ENCODE peak calls at places on chromosomes 13 and 19, in eight cellular contexts. One of them, this sample, is unnamed. For H3K4me1, the result is how much of the 10 kb centered on the place peaks cover.

GRCh38 chr19:6032827-6033226 is 54.9 kb upstream of the RANBP3 start:
- DNase-seq in SJSA1: peak
- DNase-seq in mammary epithelial cell: no peak
- DNase-seq in mucosa of descending colon: no peak
- DNase-seq in effector memory CD4-positive, alpha-beta T cell: no peak
- DNase-seq in GM23338: no peak
- DNase-seq in ovary: no peak
- DNase-seq in tibial nerve: no peak
- DNase-seq in this sample: no peak

GRCh38 chr19:10116085-10116865 is 3.4 kb downstream of the EIF3G start:
- DNase-seq in tibial nerve: no peak
- DNase-seq in effector memory CD4-positive, alpha-beta T cell: no peak
- DNase-seq in GM23338: no peak
- DNase-seq in mucosa of descending colon: no peak
- DNase-seq in mammary epithelial cell: no peak
- DNase-seq in ovary: no peak
- DNase-seq in SJSA1: no peak
- DNase-seq in this sample: peak

GRCh38 chr13:33169273-33169980 is 116.1 kb downstream of the STARD13 start:
- DNase-seq in effector memory CD4-positive, alpha-beta T cell: no peak
- DNase-seq in mucosa of descending colon: no peak
- DNase-seq in mammary epithelial cell: peak
- DNase-seq in tibial nerve: no peak
- DNase-seq in SJSA1: no peak
- DNase-seq in GM23338: no peak
- DNase-seq in ovary: no peak
- DNase-seq in this sample: peak

GRCh38 chr19:53947624-53948023 is 15.1 kb upstream of the CACNG8 start:
- DNase-seq in GM23338: peak
- DNase-seq in ovary: no peak
- DNase-seq in mammary epithelial cell: no peak
- DNase-seq in mucosa of descending colon: no peak
- DNase-seq in tibial nerve: no peak
- DNase-seq in effector memory CD4-positive, alpha-beta T cell: no peak
- DNase-seq in SJSA1: no peak
- DNase-seq in this sample: no peak

GRCh38 chr13:113937497-113938140 is 36.3 kb downstream of the C13orf46 start:
- DNase-seq in mammary epithelial cell: no peak
- DNase-seq in mucosa of descending colon: peak
- DNase-seq in effector memory CD4-positive, alpha-beta T cell: no peak
- DNase-seq in ovary: no peak
- DNase-seq in GM23338: no peak
- DNase-seq in SJSA1: no peak
- DNase-seq in tibial nerve: no peak
- DNase-seq in this sample: peak

GRCh38 chr19:15836345-15836594 is 20.8 kb upstream of the OR10H1 start:
- DNase-seq in SJSA1: no peak
- DNase-seq in mucosa of descending colon: no peak
- DNase-seq in ovary: no peak
- DNase-seq in GM23338: no peak
- DNase-seq in effector memory CD4-positive, alpha-beta T cell: no peak
- DNase-seq in mammary epithelial cell: no peak
- DNase-seq in tibial nerve: peak
- DNase-seq in this sample: peak

GRCh38 chr19:5407356-5407755 is 47.9 kb upstream of the ZNRF4 start:
- DNase-seq in tibial nerve: no peak
- DNase-seq in ovary: no peak
- DNase-seq in mammary epithelial cell: peak
- DNase-seq in SJSA1: no peak
- DNase-seq in GM23338: peak
- DNase-seq in mucosa of descending colon: no peak
- DNase-seq in effector memory CD4-positive, alpha-beta T cell: no peak
- DNase-seq in this sample: no peak

GRCh38 chr13:48125794-48126228 is 30.9 kb upstream of the MED4 start:
- DNase-seq in effector memory CD4-positive, alpha-beta T cell: no peak
- DNase-seq in SJSA1: no peak
- DNase-seq in GM23338: no peak
- DNase-seq in mammary epithelial cell: no peak
- DNase-seq in ovary: peak
- DNase-seq in mucosa of descending colon: no peak
- DNase-seq in tibial nerve: peak
- DNase-seq in this sample: peak

GRCh38 chr13:46303743-46304385 is 83.2 kb downstream of the RUBCNL start:
- DNase-seq in tibial nerve: no peak
- DNase-seq in ovary: no peak
- DNase-seq in mammary epithelial cell: no peak
- DNase-seq in effector memory CD4-positive, alpha-beta T cell: no peak
- DNase-seq in mucosa of descending colon: no peak
- DNase-seq in SJSA1: no peak
- DNase-seq in GM23338: no peak
- DNase-seq in this sample: no peak

GRCh38 chr13:48950507-48950886 is 25.2 kb upstream of the FNDC3A start:
- DNase-seq in ovary: no peak
- DNase-seq in GM23338: no peak
- DNase-seq in mucosa of descending colon: no peak
- DNase-seq in effector memory CD4-positive, alpha-beta T cell: no peak
- DNase-seq in SJSA1: no peak
- DNase-seq in mammary epithelial cell: peak
- DNase-seq in tibial nerve: no peak
- DNase-seq in this sample: no peak

GRCh38 chr19:33520844-33521479 is 629 bp downstream of the PEPD start:
- DNase-seq in mucosa of descending colon: peak
- DNase-seq in GM23338: peak
- DNase-seq in mammary epithelial cell: no peak
- DNase-seq in tibial nerve: no peak
- DNase-seq in SJSA1: no peak
- DNase-seq in ovary: no peak
- DNase-seq in effector memory CD4-positive, alpha-beta T cell: no peak
- DNase-seq in this sample: no peak

GRCh38 chr13:113533441-113533840 is 42.9 kb upstream of the DCUN1D2 start:
- DNase-seq in tibial nerve: no peak
- DNase-seq in GM23338: no peak
- DNase-seq in ovary: no peak
- DNase-seq in mammary epithelial cell: no peak
- DNase-seq in effector memory CD4-positive, alpha-beta T cell: no peak
- DNase-seq in mucosa of descending colon: no peak
- DNase-seq in SJSA1: peak
- DNase-seq in this sample: no peak

GRCh38 chr19:11422163-11423068 is 3.3 kb upstream of the RGL3 start:
- DNase-seq in ovary: peak
- DNase-seq in effector memory CD4-positive, alpha-beta T cell: peak
- DNase-seq in mucosa of descending colon: peak
- DNase-seq in mammary epithelial cell: peak
- DNase-seq in GM23338: peak
- DNase-seq in tibial nerve: peak
- DNase-seq in SJSA1: no peak
- DNase-seq in this sample: peak

GRCh38 chr13:32116210-32116609 is 84.6 kb downstream of the FRY start:
- DNase-seq in mucosa of descending colon: no peak
- DNase-seq in ovary: no peak
- DNase-seq in GM23338: no peak
- DNase-seq in SJSA1: no peak
- DNase-seq in effector memory CD4-positive, alpha-beta T cell: no peak
- DNase-seq in mammary epithelial cell: no peak
- DNase-seq in tibial nerve: no peak
- DNase-seq in this sample: no peak

GRCh38 chr19:49677232-49677881 is at the start of gene PRMT1:
- DNase-seq in effector memory CD4-positive, alpha-beta T cell: peak
- DNase-seq in mucosa of descending colon: peak
- DNase-seq in mammary epithelial cell: no peak
- DNase-seq in ovary: peak
- DNase-seq in tibial nerve: no peak
- DNase-seq in SJSA1: peak
- DNase-seq in GM23338: peak
- DNase-seq in this sample: peak

GRCh38 chr13:90302113-90302512 is 1045.4 kb upstream of the MIR17HG start:
- DNase-seq in ovary: no peak
- DNase-seq in mucosa of descending colon: no peak
- DNase-seq in GM23338: no peak
- DNase-seq in tibial nerve: no peak
- DNase-seq in effector memory CD4-positive, alpha-beta T cell: no peak
- DNase-seq in mammary epithelial cell: peak
- DNase-seq in SJSA1: no peak
- DNase-seq in this sample: no peak

GRCh38 chr13:97307096-97307495 is 85.0 kb downstream of the MBNL2 start:
- DNase-seq in tibial nerve: no peak
- DNase-seq in ovary: no peak
- DNase-seq in mammary epithelial cell: no peak
- DNase-seq in GM23338: no peak
- DNase-seq in mucosa of descending colon: no peak
- DNase-seq in effector memory CD4-positive, alpha-beta T cell: no peak
- DNase-seq in SJSA1: no peak
- DNase-seq in this sample: no peak

GRCh38 chr13:97307882-97308624 is 85.9 kb downstream of the MBNL2 start:
- DNase-seq in mucosa of descending colon: no peak
- DNase-seq in SJSA1: peak
- DNase-seq in mammary epithelial cell: peak
- DNase-seq in GM23338: peak
- DNase-seq in effector memory CD4-positive, alpha-beta T cell: no peak
- DNase-seq in tibial nerve: no peak
- DNase-seq in ovary: no peak
- DNase-seq in this sample: peak

GRCh38 chr13:97306646-97307045 is 84.5 kb downstream of the MBNL2 start:
- DNase-seq in tibial nerve: no peak
- DNase-seq in effector memory CD4-positive, alpha-beta T cell: no peak
- DNase-seq in mammary epithelial cell: no peak
- DNase-seq in mucosa of descending colon: no peak
- DNase-seq in SJSA1: no peak
- DNase-seq in ovary: no peak
- DNase-seq in GM23338: no peak
- DNase-seq in this sample: no peak

GRCh38 chr13:97307544-97307881 is 85.4 kb downstream of the MBNL2 start:
- DNase-seq in SJSA1: no peak
- DNase-seq in ovary: no peak
- DNase-seq in mucosa of descending colon: no peak
- DNase-seq in tibial nerve: no peak
- DNase-seq in mammary epithelial cell: no peak
- DNase-seq in effector memory CD4-positive, alpha-beta T cell: no peak
- DNase-seq in GM23338: no peak
- DNase-seq in this sample: no peak

DNA sequence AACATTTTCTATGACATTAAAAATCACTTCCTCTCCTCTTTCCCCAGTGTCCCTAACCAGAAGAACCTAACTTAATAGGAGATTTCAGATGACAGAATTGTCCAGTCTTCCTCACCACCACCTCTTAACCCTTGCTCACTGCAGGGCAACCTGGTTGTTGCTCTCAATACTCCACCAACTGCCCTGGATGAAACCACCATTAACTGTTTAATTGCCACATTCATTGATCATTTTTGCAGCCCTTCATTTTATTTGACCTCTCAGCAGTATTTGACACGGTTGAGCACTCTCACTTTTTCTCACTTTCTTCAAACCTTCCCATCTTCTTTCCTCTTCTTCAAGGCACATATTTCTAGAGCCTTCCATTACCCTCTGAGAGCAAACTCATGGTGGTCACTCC is 84.0 kb downstream of the MBNL2 start:
- DNase-seq in mammary epithelial cell: no peak
- DNase-seq in effector memory CD4-positive, alpha-beta T cell: no peak
- DNase-seq in SJSA1: no peak
- DNase-seq in tibial nerve: no peak
- DNase-seq in mucosa of descending colon: no peak
- DNase-seq in GM23338: no peak
- DNase-seq in ovary: no peak
- DNase-seq in this sample: no peak
- H3K4me1 ChIP-seq in mammary epithelial cell: half or more
- H3K4me1 ChIP-seq in effector memory CD4-positive, alpha-beta T cell: under half
- H3K4me1 ChIP-seq in SJSA1: under half
- H3K4me1 ChIP-seq in tibial nerve: under half
- H3K4me1 ChIP-seq in mucosa of descending colon: under half
- H3K4me1 ChIP-seq in GM23338: under half
- H3K4me1 ChIP-seq in ovary: under half
- H3K4me1 ChIP-seq in this sample: under half

GRCh38 chr19:50798943-50799851 is 9.0 kb downstream of the ACP4 start:
- DNase-seq in ovary: no peak
- DNase-seq in mucosa of descending colon: no peak
- DNase-seq in effector memory CD4-positive, alpha-beta T cell: no peak
- DNase-seq in SJSA1: no peak
- DNase-seq in mammary epithelial cell: no peak
- DNase-seq in tibial nerve: no peak
- DNase-seq in GM23338: no peak
- DNase-seq in this sample: peak
- H3K4me1 ChIP-seq in ovary: under half
- H3K4me1 ChIP-seq in mucosa of descending colon: under half
- H3K4me1 ChIP-seq in effector memory CD4-positive, alpha-beta T cell: under half
- H3K4me1 ChIP-seq in SJSA1: under half
- H3K4me1 ChIP-seq in mammary epithelial cell: under half
- H3K4me1 ChIP-seq in tibial nerve: under half
- H3K4me1 ChIP-seq in GM23338: under half
- H3K4me1 ChIP-seq in this sample: under half

DNA sequence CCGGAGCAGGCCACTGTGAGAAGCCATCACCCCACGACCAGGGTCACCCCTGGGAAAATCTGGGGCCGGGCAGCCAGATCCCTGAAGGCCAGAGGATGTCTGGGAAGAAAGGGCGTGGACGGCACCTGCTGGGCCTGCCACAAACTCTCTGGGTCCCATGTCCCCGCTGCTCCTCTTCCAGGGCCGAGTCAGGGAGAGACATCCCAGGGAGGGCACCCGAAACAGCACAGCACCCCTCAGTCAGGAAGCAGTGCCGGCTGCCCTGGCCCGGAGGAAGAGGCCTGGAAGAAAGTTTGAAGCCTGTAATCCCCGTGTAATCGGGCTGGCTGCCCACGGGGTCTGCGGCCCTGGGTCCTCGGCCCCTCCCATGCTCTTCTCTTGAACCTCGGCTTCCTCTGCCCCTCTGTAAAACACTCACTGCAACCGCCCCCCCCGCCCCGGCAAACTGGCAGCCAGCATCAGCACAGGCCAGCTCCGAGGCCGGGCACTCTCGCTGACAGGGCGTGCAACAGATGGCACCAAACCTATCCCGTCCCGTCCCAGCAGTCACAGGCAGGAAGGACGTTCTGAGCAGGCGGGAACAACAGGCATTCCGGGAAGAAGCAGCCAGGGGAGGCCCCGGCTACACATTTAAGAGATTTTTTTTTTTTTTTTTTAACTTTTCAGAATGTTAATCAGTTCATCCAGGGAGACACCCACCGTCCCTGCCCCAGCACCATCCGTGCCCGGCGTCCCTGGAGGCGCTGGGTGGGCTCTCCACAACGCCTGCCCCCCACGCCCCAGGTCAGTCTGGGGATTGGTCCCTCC is 1.5 kb downstream of the SBNO2 start:
- DNase-seq in effector memory CD4-positive, alpha-beta T cell: no peak
- DNase-seq in mucosa of descending colon: peak
- DNase-seq in mammary epithelial cell: peak
- DNase-seq in tibial nerve: peak
- DNase-seq in SJSA1: peak
- DNase-seq in ovary: peak
- DNase-seq in GM23338: no peak
- DNase-seq in this sample: peak
- H3K4me1 ChIP-seq in effector memory CD4-positive, alpha-beta T cell: under half
- H3K4me1 ChIP-seq in mucosa of descending colon: under half
- H3K4me1 ChIP-seq in mammary epithelial cell: half or more
- H3K4me1 ChIP-seq in tibial nerve: under half
- H3K4me1 ChIP-seq in SJSA1: half or more
- H3K4me1 ChIP-seq in ovary: under half
- H3K4me1 ChIP-seq in GM23338: under half
- H3K4me1 ChIP-seq in this sample: under half

DNA sequence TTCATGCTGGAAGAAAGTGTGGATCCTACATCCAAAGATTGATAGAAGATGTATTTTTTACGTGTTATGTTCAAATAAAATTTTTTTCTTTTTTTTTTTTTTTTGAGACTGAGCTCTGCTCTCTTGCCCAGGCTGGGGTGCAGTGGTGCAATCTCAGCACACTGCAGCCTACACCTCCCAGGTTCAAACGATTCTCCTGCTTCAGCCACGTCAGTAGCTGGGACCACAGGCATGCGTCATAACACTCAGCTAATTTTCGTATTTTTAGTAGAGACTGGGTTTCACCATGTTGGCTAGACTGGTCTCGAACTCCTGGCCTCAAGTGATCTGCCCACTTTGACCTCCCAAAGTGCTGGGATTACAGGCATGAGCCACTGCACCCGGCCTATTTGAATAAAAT is 65.7 kb downstream of the KLF12 start:
- DNase-seq in ovary: no peak
- DNase-seq in tibial nerve: no peak
- DNase-seq in mucosa of descending colon: no peak
- DNase-seq in mammary epithelial cell: no peak
- DNase-seq in SJSA1: no peak
- DNase-seq in effector memory CD4-positive, alpha-beta T cell: no peak
- DNase-seq in GM23338: no peak
- DNase-seq in this sample: no peak
- H3K4me1 ChIP-seq in ovary: under half
- H3K4me1 ChIP-seq in tibial nerve: under half
- H3K4me1 ChIP-seq in mucosa of descending colon: under half
- H3K4me1 ChIP-seq in mammary epithelial cell: under half
- H3K4me1 ChIP-seq in SJSA1: under half
- H3K4me1 ChIP-seq in effector memory CD4-positive, alpha-beta T cell: under half
- H3K4me1 ChIP-seq in GM23338: under half
- H3K4me1 ChIP-seq in this sample: under half

This sample was measured in osteoblast.